ENCODE peak calls at places on chromosomes 12 and 14, in six cellular contexts. P, R, Z, B, W and S are unnamed samples.

GRCh38 chr12:128140551-128140950 is 126.4 kb upstream of the TMEM132C start:
- DNase-seq in P (peak; percentile 1), B (no peak), W (no peak), R (no peak), Z (no peak), S (no peak)

GRCh38 chr14:92516966-92517350 is 3.4 kb downstream of the RIN3 start:
- DNase-seq in R (no peak), Z (no peak), P (no peak), W (no peak), B (no peak), S (no peak)

GRCh38 chr12:50642035-50642451 is 121.9 kb upstream of the ATF1 start:
- DNase-seq in Z (no peak), P (peak; percentile 86), W (no peak), R (no peak), B (peak; percentile 67), S (no peak)

GRCh38 chr14:100614803-100615202 is 27.6 kb upstream of the BEGAIN start:
- DNase-seq in B (no peak), R (no peak), Z (no peak), W (no peak), P (no peak), S (no peak)

GRCh38 chr12:32087301-32087700 is 19.3 kb upstream of the BICD1 start:
- DNase-seq in B (no peak), Z (no peak), W (no peak), P (no peak), R (no peak), S (no peak)

GRCh38 chr14:68628605-68629310 is 164.1 kb downstream of the ZFP36L1 start:
- DNase-seq in R (no peak), B (no peak), P (peak; percentile 45), Z (no peak), W (peak; percentile 18), S (no peak)

GRCh38 chr14:35696119-35696518 is 113.0 kb downstream of the RALGAPA1 start:
- DNase-seq in Z (no peak), W (no peak), B (no peak), R (no peak), P (no peak), S (no peak)

GRCh38 chr14:91466192-91466591 is 43.9 kb downstream of the PPP4R3A start:
- DNase-seq in P (no peak), Z (no peak), W (no peak), R (no peak), B (no peak), S (no peak)

GRCh38 chr12:53782093-53782703 is 30.4 kb upstream of the CISTR start:
- DNase-seq in B (no peak), P (peak; percentile 30), Z (no peak), R (no peak), W (no peak), S (no peak)

GRCh38 chr12:114913871-114914801 is 230.2 kb upstream of the TBX3 start:
- DNase-seq in P (peak; percentile 24), Z (no peak), B (peak; percentile 79), R (no peak), W (no peak), S (no peak)

GRCh38 chr12:104456950-104457745 is 400 bp downstream of the CHST11 start:
- DNase-seq in R (peak; percentile 43), Z (no peak), B (peak; percentile 56), W (peak; percentile 53), P (peak; percentile 75), S (no peak)

GRCh38 chr12:41302979-41303403 is 114.9 kb downstream of the PDZRN4 start:
- DNase-seq in Z (no peak), W (no peak), P (no peak), R (no peak), B (no peak), S (no peak)

GRCh38 chr14:68379510-68380303 is 413.2 kb downstream of the ZFP36L1 start:
- DNase-seq in R (no peak), W (peak; percentile 15), Z (no peak), P (no peak), B (peak; percentile 50), S (no peak)